ENCODE peak calls at places on chromosomes 2 and 18, in seven cellular contexts. One of them, this sample, is unnamed.

GRCh38 chr18:80239830-80240229 is 7.5 kb downstream of the PARD6G start:
- DNase-seq in central memory CD8-positive, alpha-beta T cell: no peak
- DNase-seq in Right ventricle myocardium superior: no peak
- DNase-seq in cardiac fibroblast: no peak
- DNase-seq in PC-3: no peak
- DNase-seq in Peyer's patch: no peak
- DNase-seq in cardiac muscle cell: no peak
- DNase-seq in this sample: no peak

GRCh38 chr2:214169736-214170135 is 241.1 kb upstream of the VWC2L start:
- DNase-seq in Peyer's patch: no peak
- DNase-seq in PC-3: no peak
- DNase-seq in cardiac muscle cell: no peak
- DNase-seq in cardiac fibroblast: no peak
- DNase-seq in Right ventricle myocardium superior: no peak
- DNase-seq in central memory CD8-positive, alpha-beta T cell: no peak
- DNase-seq in this sample: no peak

GRCh38 chr2:165627463-165627862 is 158.0 kb downstream of the CSRNP3 start:
- DNase-seq in central memory CD8-positive, alpha-beta T cell: no peak
- DNase-seq in Right ventricle myocardium superior: no peak
- DNase-seq in PC-3: peak
- DNase-seq in Peyer's patch: no peak
- DNase-seq in cardiac fibroblast: peak
- DNase-seq in cardiac muscle cell: no peak
- DNase-seq in this sample: no peak

GRCh38 chr18:13823707-13824395 is at the start of gene MC5R:
- DNase-seq in Right ventricle myocardium superior: peak
- DNase-seq in PC-3: peak
- DNase-seq in Peyer's patch: peak
- DNase-seq in cardiac muscle cell: peak
- DNase-seq in central memory CD8-positive, alpha-beta T cell: peak
- DNase-seq in cardiac fibroblast: peak
- DNase-seq in this sample: peak

GRCh38 chr2:152635635-152636298 is 81.5 kb downstream of the PRPF40A start:
- DNase-seq in cardiac muscle cell: peak
- DNase-seq in Right ventricle myocardium superior: peak
- DNase-seq in Peyer's patch: peak
- DNase-seq in cardiac fibroblast: peak
- DNase-seq in central memory CD8-positive, alpha-beta T cell: peak
- DNase-seq in PC-3: peak
- DNase-seq in this sample: no peak

GRCh38 chr18:37222383-37223378 is 342.9 kb downstream of the CELF4 start:
- DNase-seq in Peyer's patch: no peak
- DNase-seq in cardiac muscle cell: no peak
- DNase-seq in PC-3: no peak
- DNase-seq in cardiac fibroblast: no peak
- DNase-seq in Right ventricle myocardium superior: no peak
- DNase-seq in central memory CD8-positive, alpha-beta T cell: no peak
- DNase-seq in this sample: no peak

GRCh38 chr2:172790404-172790803 is 54.8 kb downstream of the RAPGEF4 start:
- DNase-seq in Right ventricle myocardium superior: no peak
- DNase-seq in cardiac muscle cell: no peak
- DNase-seq in Peyer's patch: no peak
- DNase-seq in PC-3: no peak
- DNase-seq in central memory CD8-positive, alpha-beta T cell: no peak
- DNase-seq in cardiac fibroblast: no peak
- DNase-seq in this sample: no peak

GRCh38 chr18:58993260-58993659 is 128.6 kb downstream of the ZNF532 start:
- DNase-seq in Peyer's patch: no peak
- DNase-seq in central memory CD8-positive, alpha-beta T cell: no peak
- DNase-seq in Right ventricle myocardium superior: no peak
- DNase-seq in PC-3: peak
- DNase-seq in cardiac muscle cell: no peak
- DNase-seq in cardiac fibroblast: peak
- DNase-seq in this sample: no peak

GRCh38 chr2:216012133-216012829 is 1.1 kb downstream of the MREG start:
- DNase-seq in PC-3: peak
- DNase-seq in cardiac muscle cell: no peak
- DNase-seq in central memory CD8-positive, alpha-beta T cell: no peak
- DNase-seq in Peyer's patch: no peak
- DNase-seq in Right ventricle myocardium superior: no peak
- DNase-seq in cardiac fibroblast: peak
- DNase-seq in this sample: no peak

GRCh38 chr2:5713101-5713500 is 20.9 kb downstream of the SOX11 start:
- DNase-seq in central memory CD8-positive, alpha-beta T cell: no peak
- DNase-seq in cardiac muscle cell: no peak
- DNase-seq in PC-3: no peak
- DNase-seq in Peyer's patch: no peak
- DNase-seq in Right ventricle myocardium superior: no peak
- DNase-seq in cardiac fibroblast: no peak
- DNase-seq in this sample: no peak

GRCh38 chr2:27306136-27306535 is 2.1 kb downstream of the UCN start:
- DNase-seq in Peyer's patch: no peak
- DNase-seq in central memory CD8-positive, alpha-beta T cell: no peak
- DNase-seq in cardiac fibroblast: no peak
- DNase-seq in cardiac muscle cell: no peak
- DNase-seq in Right ventricle myocardium superior: no peak
- DNase-seq in PC-3: no peak
- DNase-seq in this sample: no peak

GRCh38 chr18:3015851-3016250 is 2.9 kb upstream of the LPIN2 start:
- DNase-seq in cardiac muscle cell: no peak
- DNase-seq in Peyer's patch: no peak
- DNase-seq in PC-3: no peak
- DNase-seq in cardiac fibroblast: no peak
- DNase-seq in Right ventricle myocardium superior: no peak
- DNase-seq in central memory CD8-positive, alpha-beta T cell: no peak
- DNase-seq in this sample: no peak

GRCh38 chr2:70084973-70085710 is 2.1 kb upstream of the PCBP1 start:
- DNase-seq in cardiac fibroblast: peak
- DNase-seq in Peyer's patch: peak
- DNase-seq in central memory CD8-positive, alpha-beta T cell: no peak
- DNase-seq in Right ventricle myocardium superior: peak
- DNase-seq in PC-3: peak
- DNase-seq in cardiac muscle cell: no peak
- DNase-seq in this sample: peak

GRCh38 chr2:66682476-66682875 is 247.6 kb downstream of the MEIS1 start:
- DNase-seq in cardiac fibroblast: no peak
- DNase-seq in Peyer's patch: no peak
- DNase-seq in cardiac muscle cell: no peak
- DNase-seq in central memory CD8-positive, alpha-beta T cell: no peak
- DNase-seq in Right ventricle myocardium superior: no peak
- DNase-seq in PC-3: no peak
- DNase-seq in this sample: no peak

GRCh38 chr2:133566967-133567645 is 1.2 kb downstream of the NCKAP5 start:
- DNase-seq in cardiac fibroblast: peak
- DNase-seq in PC-3: peak
- DNase-seq in Peyer's patch: peak
- DNase-seq in central memory CD8-positive, alpha-beta T cell: no peak
- DNase-seq in cardiac muscle cell: peak
- DNase-seq in Right ventricle myocardium superior: peak
- DNase-seq in this sample: peak

GRCh38 chr2:197740200-197740599 is 35.0 kb downstream of the MARS2 start:
- DNase-seq in Right ventricle myocardium superior: no peak
- DNase-seq in cardiac fibroblast: no peak
- DNase-seq in Peyer's patch: no peak
- DNase-seq in PC-3: no peak
- DNase-seq in central memory CD8-positive, alpha-beta T cell: no peak
- DNase-seq in cardiac muscle cell: no peak
- DNase-seq in this sample: no peak

GRCh38 chr2:86054539-86055082 is 51.1 kb downstream of the POLR1A start:
- DNase-seq in Peyer's patch: no peak
- DNase-seq in cardiac muscle cell: no peak
- DNase-seq in Right ventricle myocardium superior: no peak
- DNase-seq in PC-3: no peak
- DNase-seq in central memory CD8-positive, alpha-beta T cell: no peak
- DNase-seq in cardiac fibroblast: no peak
- DNase-seq in this sample: no peak

GRCh38 chr18:28039078-28039477 is 137.9 kb downstream of the CDH2 start:
- DNase-seq in central memory CD8-positive, alpha-beta T cell: no peak
- DNase-seq in PC-3: peak
- DNase-seq in Right ventricle myocardium superior: no peak
- DNase-seq in cardiac muscle cell: no peak
- DNase-seq in cardiac fibroblast: peak
- DNase-seq in Peyer's patch: no peak
- DNase-seq in this sample: no peak

This sample was measured in mucosa of descending colon.